ENCODE peak calls at places on chromosomes 6 and 20, in eight cellular contexts. N is choroid plexus epithelial cell, R is NCI-H2081, C is AG09309, A is kidney, S is K562, F is AG08395, T is adipocyte. K is an unnamed sample.

GRCh38 chr6:170516783-170517616 is 36.1 kb downstream of the PSMB1 start:
- DNase-seq in N (peak), R (peak), C (peak), A (no peak), S (peak), F (peak), T (peak), K (no peak)

GRCh38 chr20:63017826-63018411 is 11.2 kb upstream of the BHLHE23 start:
- DNase-seq in N (no peak), R (no peak), C (no peak), A (peak), S (no peak), F (no peak), T (no peak), K (no peak)

GRCh38 chr6:136014454-136015421 is 163.2 kb downstream of the PDE7B start:
- DNase-seq in N (peak), R (no peak), C (peak), A (no peak), S (no peak), F (peak), T (peak), K (no peak)

GRCh38 chr6:47595785-47596184 is 102.6 kb upstream of the ADGRF4 start:
- DNase-seq in N (no peak), R (no peak), C (no peak), A (no peak), S (no peak), F (no peak), T (no peak), K (no peak)

GRCh38 chr6:35754452-35755321 is 17.9 kb downstream of the ARMC12 start:
- DNase-seq in N (peak), R (no peak), C (no peak), A (no peak), S (no peak), F (no peak), T (no peak), K (no peak)

GRCh38 chr20:19783966-19784401 is 25.9 kb downstream of the RIN2 start:
- DNase-seq in N (peak), R (peak), C (no peak), A (peak), S (no peak), F (no peak), T (peak), K (no peak)

GRCh38 chr6:41505084-41506049 is 40.8 kb upstream of the FOXP4 start:
- DNase-seq in N (peak), R (no peak), C (peak), A (peak), S (no peak), F (peak), T (peak), K (peak)

GRCh38 chr6:11606287-11606686 is 68.7 kb downstream of the TMEM170B start:
- DNase-seq in N (no peak), R (peak), C (no peak), A (no peak), S (no peak), F (no peak), T (no peak), K (no peak)

GRCh38 chr6:148335582-148335981 is 7.1 kb upstream of the SASH1 start:
- DNase-seq in N (no peak), R (no peak), C (no peak), A (no peak), S (no peak), F (peak), T (no peak), K (peak)

GRCh38 chr6:11852061-11852619 is 73.5 kb upstream of the ADTRP start:
- DNase-seq in N (no peak), R (no peak), C (no peak), A (no peak), S (no peak), F (no peak), T (no peak), K (no peak)

GRCh38 chr20:48404598-48404997 is 423.2 kb downstream of the PREX1 start:
- DNase-seq in N (no peak), R (no peak), C (no peak), A (no peak), S (no peak), F (no peak), T (no peak), K (no peak)

GRCh38 chr20:8790442-8791074 is 278.3 kb upstream of the PLCB4 start:
- DNase-seq in N (peak), R (peak), C (no peak), A (no peak), S (peak), F (peak), T (peak), K (peak)

GRCh38 chr6:143583542-143584330 is 72.2 kb upstream of the FUCA2 start:
- DNase-seq in N (peak), R (no peak), C (no peak), A (no peak), S (no peak), F (peak), T (peak), K (no peak)

GRCh38 chr6:33061987-33062386 is 11.5 kb downstream of the HLA-DPA1 start:
- DNase-seq in N (peak), R (peak), C (no peak), A (no peak), S (peak), F (no peak), T (no peak), K (no peak)

GRCh38 chr6:41371461-41371991 is 36.1 kb downstream of the NCR2 start:
- DNase-seq in N (peak), R (no peak), C (peak), A (peak), S (peak), F (peak), T (peak), K (peak)

GRCh38 chr6:115602471-115602870 is 458.2 kb downstream of the FRK start:
- DNase-seq in N (no peak), R (no peak), C (no peak), A (no peak), S (no peak), F (no peak), T (no peak), K (no peak)

GRCh38 chr20:1945134-1945618 is 48.7 kb downstream of the PDYN start:
- DNase-seq in N (no peak), R (no peak), C (peak), A (peak), S (no peak), F (peak), T (peak), K (no peak)

GRCh38 chr6:82208914-82209313 is 38.6 kb downstream of the IBTK start:
- DNase-seq in N (no peak), R (no peak), C (no peak), A (no peak), S (no peak), F (no peak), T (no peak), K (no peak)

GRCh38 chr6:12423852-12424251 is 133.7 kb downstream of the EDN1 start:
- DNase-seq in N (peak), R (no peak), C (no peak), A (no peak), S (no peak), F (no peak), T (no peak), K (no peak)